ENCODE peak calls at places on chromosomes 11 and 22, in five cellular contexts. V is brain microvascular endothelial cell, B is ovary, M is left lung, S is fibroblast of lung. I is an unnamed sample.

GRCh38 chr11:54603898-54604297 is at the start of gene OR4C46:
- DNase-seq in S (no peak), B (no peak), M (no peak), V (no peak), I (no peak)

GRCh38 chr22:27105142-27106025 is 448.0 kb downstream of the MIAT start:
- DNase-seq in V (peak), S (peak), M (peak), B (peak), I (peak)

GRCh38 chr11:9344046-9344680 is 29.8 kb upstream of the TMEM41B start:
- DNase-seq in V (no peak), B (no peak), M (no peak), S (no peak), I (no peak)

GRCh38 chr22:46457502-46458488 is 79.6 kb downstream of the CELSR1 start:
- DNase-seq in S (peak), V (peak), B (no peak), M (no peak), I (peak)

GRCh38 chr22:27420186-27420816 is 381.3 kb downstream of the MN1 start:
- DNase-seq in M (no peak), S (peak), V (no peak), B (no peak), I (peak)

GRCh38 chr11:125990244-125990643 is 44.4 kb downstream of the VSIG10L2 start:
- DNase-seq in M (no peak), B (no peak), V (peak), S (peak), I (peak)

GRCh38 chr11:129279326-129280026 is 87.4 kb upstream of the ARHGAP32 start:
- DNase-seq in S (peak), V (peak), B (peak), M (peak), I (peak)

GRCh38 chr11:2799881-2800654 is 85.5 kb downstream of the CDKN1C start:
- DNase-seq in V (no peak), S (no peak), B (peak), M (no peak), I (no peak)

GRCh38 chr22:31947296-31947695 is 3.0 kb downstream of the YWHAH start:
- DNase-seq in M (no peak), S (no peak), B (no peak), V (no peak), I (peak)

GRCh38 chr11:130379276-130379675 is 49.1 kb downstream of the ADAMTS8 start:
- DNase-seq in V (no peak), B (no peak), S (no peak), M (no peak), I (no peak)
- TF ChIP-seq CTCF in V (no peak), B (no peak), S (no peak), M (no peak), I (no peak)

DNA sequence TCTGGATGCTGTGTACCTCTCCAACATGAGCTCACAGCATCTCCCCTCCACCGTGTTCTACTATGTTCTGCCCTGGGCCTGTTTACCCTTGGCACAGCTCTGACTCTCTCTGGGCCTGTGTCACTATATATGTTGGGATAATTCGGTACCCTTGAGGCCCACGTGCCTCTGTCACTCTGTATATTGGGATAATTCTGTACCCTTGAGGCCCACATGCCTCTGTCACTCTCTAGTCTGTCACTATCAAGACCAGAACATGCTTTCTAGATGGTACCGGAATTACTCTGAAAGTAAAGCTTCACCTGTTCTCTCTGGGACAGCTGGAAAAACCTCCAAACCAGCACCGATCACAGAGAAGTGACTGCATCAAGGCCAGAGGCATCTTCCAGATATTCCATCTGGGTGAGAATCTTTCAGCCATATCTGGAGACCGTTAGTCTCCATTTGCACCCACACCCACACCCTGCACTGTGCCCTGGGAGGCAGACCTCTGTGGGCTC is 9.3 kb upstream of the FCHSD2 start:
- DNase-seq in B (no peak), V (no peak), M (no peak), S (no peak), I (no peak)
- H3K4me3 ChIP-seq in B (no peak), V (no peak), M (no peak), S (no peak), I (no peak)

GRCh38 chr22:49282596-49282995 is 545.1 kb downstream of the BRD1 start:
- DNase-seq in B (no peak), V (no peak), S (no peak), M (no peak), I (no peak)

GRCh38 chr22:49274754-49275380 is 552.8 kb downstream of the BRD1 start:
- DNase-seq in V (no peak), B (no peak), S (no peak), M (no peak), I (no peak)

GRCh38 chr22:49281467-49282340 is 546.0 kb downstream of the BRD1 start:
- DNase-seq in V (peak), M (no peak), B (no peak), S (peak), I (no peak)

GRCh38 chr22:49276567-49276966 is 551.1 kb downstream of the BRD1 start:
- DNase-seq in B (no peak), V (no peak), S (no peak), M (no peak), I (no peak)

DNA sequence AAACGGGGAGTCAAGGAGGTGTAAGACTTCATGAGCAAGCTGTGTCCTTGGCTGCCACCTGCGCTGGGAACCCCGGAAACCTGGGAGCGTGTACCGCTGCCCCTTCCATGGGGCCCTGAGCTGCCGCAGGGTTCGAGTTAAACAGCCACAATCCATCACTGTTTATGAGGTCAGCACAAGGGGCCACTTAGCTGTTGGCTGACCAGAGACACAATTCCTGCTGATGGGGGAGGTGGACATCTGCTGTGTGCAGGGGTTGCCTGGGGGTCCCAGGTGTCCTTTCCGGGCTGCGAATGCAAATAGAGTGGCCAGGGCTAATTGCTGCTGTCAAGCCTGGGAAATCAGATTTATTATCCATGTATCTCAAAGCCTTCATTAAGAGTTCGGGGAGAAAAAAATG is 549.3 kb downstream of the BRD1 start:
- DNase-seq in V (no peak), M (no peak), B (no peak), S (no peak), I (no peak)
- TF ChIP-seq CTCF in V (no peak), M (no peak), B (no peak), S (no peak), I (no peak)

GRCh38 chr11:69010361-69010891 is 2.6 kb downstream of the MRGPRF start:
- DNase-seq in B (no peak), V (no peak), M (no peak), S (peak), I (no peak)
- H3K4me3 ChIP-seq in B (peak), V (peak), M (peak), S (peak), I (peak)

DNA sequence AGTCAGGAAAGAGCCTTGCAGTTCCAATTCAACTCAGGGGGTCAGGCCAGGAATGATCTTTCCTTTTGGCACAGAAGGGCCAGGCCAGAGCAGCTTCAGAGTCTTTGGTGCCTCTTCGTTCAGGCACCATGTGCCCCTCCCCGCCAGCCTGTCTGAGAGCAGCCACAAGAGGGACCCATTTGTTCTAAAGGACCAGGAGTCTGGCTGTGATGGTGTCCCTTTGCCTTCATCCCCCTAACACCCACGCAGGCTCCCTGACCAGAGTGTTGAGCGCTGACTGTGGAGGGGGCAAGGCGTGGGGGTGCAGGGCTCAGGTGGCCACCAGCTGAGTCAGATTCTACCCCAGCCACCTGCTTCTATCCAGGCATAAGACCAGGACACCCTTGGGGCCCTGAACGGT is 156.4 kb downstream of the TTC17 start:
- DNase-seq in S (no peak), V (no peak), M (no peak), B (no peak), I (no peak)
- TF ChIP-seq CTCF in S (no peak), V (peak), M (no peak), B (no peak), I (peak)

DNA sequence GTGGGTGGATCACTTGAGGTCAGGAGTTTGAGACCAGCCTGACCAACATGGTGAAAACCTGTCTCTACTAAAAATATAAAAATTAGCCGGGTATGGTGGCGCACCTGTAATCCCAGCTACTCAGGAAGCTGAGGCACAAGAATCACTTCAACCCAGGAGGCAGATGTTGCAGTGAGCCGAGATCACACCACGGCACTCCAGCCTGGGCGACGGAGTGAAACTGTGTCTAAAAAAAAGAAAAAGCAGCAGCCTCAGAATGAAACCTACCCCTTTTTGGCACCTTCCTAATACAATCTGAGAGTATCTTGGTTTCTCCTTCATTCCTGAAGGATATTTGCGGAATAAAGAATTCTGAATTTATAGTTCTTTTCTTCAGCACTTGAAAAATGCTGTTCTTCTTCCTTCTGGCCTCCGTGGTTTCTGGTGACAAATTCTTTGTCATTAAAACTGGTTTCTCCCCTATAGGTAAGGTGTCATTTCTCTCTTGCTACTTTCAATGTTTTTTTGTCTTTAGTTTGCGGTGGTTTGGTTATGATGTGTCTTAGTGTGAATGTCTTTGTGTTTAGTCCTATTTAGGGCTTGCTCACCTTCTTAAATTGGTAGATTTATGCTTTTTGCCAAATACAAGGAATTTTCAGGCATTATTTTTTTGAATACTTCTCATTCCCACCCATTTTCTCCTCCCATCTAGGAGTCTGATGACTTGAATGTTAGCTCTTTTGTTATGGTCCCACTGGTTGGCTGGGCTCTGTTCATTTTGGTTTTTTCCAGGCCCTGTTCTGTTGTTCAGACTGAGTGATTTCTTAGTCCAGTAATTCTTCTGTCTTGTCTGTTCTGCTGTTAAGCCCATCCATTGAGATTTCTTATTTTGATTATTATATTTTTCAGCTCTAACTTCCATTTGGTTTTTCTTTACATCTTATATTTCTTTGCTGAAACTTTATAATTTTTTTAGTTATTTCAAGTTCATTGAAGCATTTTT is 15.4 kb downstream of the ASRGL1 start:
- DNase-seq in S (no peak), V (no peak), M (no peak), B (no peak), I (no peak)
- H3K4me3 ChIP-seq in S (no peak), V (no peak), M (no peak), B (no peak), I (no peak)